ENCODE peak calls at places on chromosomes 4 and X, in seven cellular contexts. T is transverse colon; C is HEK293T; W is NCI-H460; U is A673; D is endothelial cell; M is Jurkat, Clone E6-1. E is an unnamed sample.

GRCh38 chrX:15269618-15270521 is at the start of gene ASB9:
- DNase-seq in T (peak; percentile 47), C (no peak), W (peak; percentile 75), U (no peak), D (no peak), M (peak; percentile 11), E (peak; percentile 39)

GRCh38 chr4:112381996-112382692 is 85.0 kb downstream of the ALPK1 start:
- DNase-seq in T (no peak), C (no peak), W (no peak), U (no peak), D (no peak), M (no peak), E (no peak)

GRCh38 chr4:142021181-142021580 is 384.8 kb downstream of the IL15 start:
- DNase-seq in T (no peak), C (no peak), W (no peak), U (no peak), D (no peak), M (no peak), E (no peak)

GRCh38 chr4:8700576-8700975 is 108.0 kb downstream of the CPZ start:
- DNase-seq in T (peak; percentile 3), C (no peak), W (no peak), U (no peak), D (no peak), M (no peak), E (no peak)

GRCh38 chr4:27089186-27089585 is 228.5 kb downstream of the STIM2 start:
- DNase-seq in T (no peak), C (no peak), W (no peak), U (no peak), D (no peak), M (no peak), E (no peak)

GRCh38 chr4:26860157-26860921 is at the start of gene STIM2:
- DNase-seq in T (peak; percentile 97), C (peak; percentile 80), W (peak; percentile 94), U (peak; percentile 99), D (peak; percentile 100), M (peak; percentile 95), E (peak; percentile 93)

GRCh38 chrX:106281383-106281782 is 113.3 kb downstream of the PWWP3B start:
- DNase-seq in T (no peak), C (no peak), W (no peak), U (no peak), D (no peak), M (no peak), E (no peak)

GRCh38 chrX:51520393-51520792 is 24.0 kb upstream of the NUDT11 start:
- DNase-seq in T (no peak), C (no peak), W (no peak), U (no peak), D (no peak), M (no peak), E (no peak)

GRCh38 chr4:77007358-77008230 is 58.0 kb downstream of the SEPTIN11 start:
- DNase-seq in T (no peak), C (no peak), W (no peak), U (peak; percentile 70), D (no peak), M (no peak), E (no peak)

GRCh38 chr4:156941940-156942548 is 29.6 kb downstream of the PDGFC start:
- DNase-seq in T (peak; percentile 33), C (peak; percentile 65), W (no peak), U (no peak), D (peak; percentile 34), M (no peak), E (no peak)

GRCh38 chr4:121484633-121485032 is 103.8 kb upstream of the QRFPR start:
- DNase-seq in T (no peak), C (peak; percentile 37), W (peak; percentile 13), U (peak; percentile 70), D (peak; percentile 15), M (peak; percentile 25), E (peak; percentile 29)

GRCh38 chr4:89196056-89196674 is 84.8 kb downstream of the TIGD2 start:
- DNase-seq in T (no peak), C (no peak), W (peak; percentile 92), U (peak; percentile 0), D (no peak), M (no peak), E (peak; percentile 26)

GRCh38 chr4:168759959-168760527 is 250.0 kb downstream of the CBR4 start:
- DNase-seq in T (no peak), C (no peak), W (no peak), U (no peak), D (no peak), M (no peak), E (no peak)

GRCh38 chr4:38957947-38958346 is 74.3 kb downstream of the TMEM156 start:
- DNase-seq in T (no peak), C (no peak), W (no peak), U (no peak), D (no peak), M (no peak), E (no peak)

GRCh38 chrX:21975242-21975641 is 34.7 kb downstream of the SMS start:
- DNase-seq in T (no peak), C (no peak), W (no peak), U (no peak), D (no peak), M (no peak), E (no peak)

GRCh38 chr4:54073481-54073880 is 9.1 kb upstream of the CHIC2 start:
- DNase-seq in T (no peak), C (no peak), W (no peak), U (no peak), D (no peak), M (no peak), E (no peak)

GRCh38 chr4:40629401-40630334 is at the start of gene RBM47:
- DNase-seq in T (peak; percentile 89), C (peak; percentile 35), W (peak; percentile 47), U (peak; percentile 52), D (peak; percentile 59), M (no peak), E (peak; percentile 50)

GRCh38 chr4:24519649-24520048 is 64.7 kb downstream of the DHX15 start:
- DNase-seq in T (no peak), C (no peak), W (no peak), U (no peak), D (no peak), M (no peak), E (no peak)

GRCh38 chr4:37892641-37893040 is 1.8 kb downstream of the TBC1D1 start:
- DNase-seq in T (peak; percentile 38), C (no peak), W (no peak), U (no peak), D (no peak), M (no peak), E (no peak)

GRCh38 chr4:16627999-16628398 is 270.4 kb downstream of the LDB2 start:
- DNase-seq in T (no peak), C (no peak), W (no peak), U (no peak), D (no peak), M (no peak), E (no peak)

GRCh38 chr4:28444886-28445496 is 1584.3 kb downstream of the STIM2 start:
- DNase-seq in T (no peak), C (no peak), W (no peak), U (no peak), D (no peak), M (no peak), E (no peak)

GRCh38 chr4:186587416-186588018 is 32.1 kb upstream of the MTNR1A start:
- DNase-seq in T (peak; percentile 75), C (peak; percentile 35), W (peak; percentile 36), U (peak; percentile 58), D (peak; percentile 72), M (peak; percentile 41), E (peak; percentile 21)

E was measured in HCT116.